ENCODE peak calls at places on chromosomes 16 and 17, in four cellular contexts. One of them, this sample, is unnamed.

GRCh38 chr17:6304894-6305612 is 129.9 kb downstream of the AIPL1 start:
- DNase-seq in A549: no peak
- DNase-seq in heart left ventricle: no peak
- DNase-seq in NCI-H1694: no peak
- DNase-seq in this sample: no peak

GRCh38 chr16:54722210-54722676 is 208.4 kb upstream of the IRX5 start:
- DNase-seq in A549: no peak
- DNase-seq in heart left ventricle: no peak
- DNase-seq in NCI-H1694: no peak
- DNase-seq in this sample: no peak

GRCh38 chr16:19073344-19073743 is 5.9 kb downstream of the COQ7 start:
- DNase-seq in A549: no peak
- DNase-seq in heart left ventricle: no peak
- DNase-seq in NCI-H1694: no peak
- DNase-seq in this sample: no peak

GRCh38 chr17:9865585-9865984 is 39.5 kb downstream of the RCVRN start:
- DNase-seq in A549: no peak
- DNase-seq in heart left ventricle: no peak
- DNase-seq in NCI-H1694: no peak
- DNase-seq in this sample: no peak

GRCh38 chr16:84047626-84048025 is 5.0 kb upstream of the SLC38A8 start:
- DNase-seq in A549: no peak
- DNase-seq in heart left ventricle: no peak
- DNase-seq in NCI-H1694: no peak
- DNase-seq in this sample: no peak

GRCh38 chr16:54140057-54140787 is 146.4 kb downstream of the IRX3 start:
- DNase-seq in A549: peak
- DNase-seq in heart left ventricle: no peak
- DNase-seq in NCI-H1694: no peak
- DNase-seq in this sample: no peak

GRCh38 chr16:68055395-68055794 is 29.8 kb upstream of the NFATC3 start:
- DNase-seq in A549: no peak
- DNase-seq in heart left ventricle: no peak
- DNase-seq in NCI-H1694: no peak
- DNase-seq in this sample: no peak

GRCh38 chr17:57999496-58000017 is 7.5 kb downstream of the SRSF1 start:
- DNase-seq in A549: peak
- DNase-seq in heart left ventricle: no peak
- DNase-seq in NCI-H1694: peak
- DNase-seq in this sample: peak

GRCh38 chr16:69482410-69482951 is 58.1 kb downstream of the CYB5B start:
- DNase-seq in A549: no peak
- DNase-seq in heart left ventricle: peak
- DNase-seq in NCI-H1694: no peak
- DNase-seq in this sample: no peak

GRCh38 chr17:79404136-79404911 is 206.5 kb downstream of the RBFOX3 start:
- DNase-seq in A549: no peak
- DNase-seq in heart left ventricle: no peak
- DNase-seq in NCI-H1694: no peak
- DNase-seq in this sample: no peak

This sample was measured in naive thymus-derived CD8-positive, alpha-beta T cell.